ENCODE peak calls at places on chromosomes 5 and 9, in five cellular contexts. V is GM12878; P is RWPE1; N is CD4-positive, alpha-beta T cell; C is body of pancreas. H is an unnamed sample.

GRCh38 chr9:99491408-99492259 is 269.6 kb downstream of the SEC61B start:
- DNase-seq in V (peak; percentile 20), P (no peak), N (no peak), C (no peak), H (no peak)

GRCh38 chr9:80061940-80062339 is 490.2 kb downstream of the TLE4 start:
- DNase-seq in V (no peak), P (no peak), N (no peak), C (no peak), H (no peak)

GRCh38 chr5:1999794-2000193 is 117.1 kb upstream of the IRX4 start:
- DNase-seq in V (no peak), P (no peak), N (no peak), C (no peak), H (no peak)

GRCh38 chr5:5235685-5236084 is 95.6 kb downstream of the ADAMTS16 start:
- DNase-seq in V (no peak), P (no peak), N (no peak), C (no peak), H (no peak)

GRCh38 chr5:66207800-66208561 is 63.9 kb downstream of the SREK1 start:
- DNase-seq in V (no peak), P (peak; percentile 26), N (no peak), C (no peak), H (no peak)

GRCh38 chr9:38713426-38713825 is 6.5 kb downstream of the FAM240B start:
- DNase-seq in V (no peak), P (peak; percentile 79), N (no peak), C (no peak), H (no peak)

GRCh38 chr5:8436919-8437318 is 568.0 kb downstream of the MTRR start:
- DNase-seq in V (no peak), P (no peak), N (no peak), C (no peak), H (no peak)

GRCh38 chr5:97044057-97044456 is 98.4 kb downstream of the LIX1 start:
- DNase-seq in V (no peak), P (no peak), N (no peak), C (peak; percentile 49), H (no peak)

GRCh38 chr9:78563269-78563668 is 266.3 kb downstream of the PSAT1 start:
- DNase-seq in V (no peak), P (no peak), N (no peak), C (no peak), H (no peak)

GRCh38 chr9:33813712-33814641 is 3.0 kb upstream of the UBE2R2 start:
- DNase-seq in V (no peak), P (peak; percentile 48), N (no peak), C (no peak), H (no peak)

GRCh38 chr5:124705577-124705976 is 40.9 kb downstream of the ZNF608 start:
- DNase-seq in V (no peak), P (no peak), N (no peak), C (no peak), H (no peak)

GRCh38 chr5:74632947-74633356 is 7.6 kb downstream of the ENC1 start:
- DNase-seq in V (no peak), P (peak; percentile 81), N (no peak), C (no peak), H (no peak)

GRCh38 chr9:3520564-3520963 is 5.2 kb downstream of the RFX3 start:
- DNase-seq in V (no peak), P (no peak), N (no peak), C (no peak), H (no peak)

GRCh38 chr5:16819522-16820167 is 116.4 kb downstream of the MYO10 start:
- DNase-seq in V (no peak), P (no peak), N (no peak), C (no peak), H (no peak)

GRCh38 chr5:56698463-56699381 is 116.6 kb upstream of the MAP3K1 start:
- DNase-seq in V (no peak), P (no peak), N (no peak), C (peak; percentile 44), H (no peak)

GRCh38 chr5:92687793-92688467 is 893.1 kb downstream of the NR2F1-AS1 start:
- DNase-seq in V (no peak), P (peak; percentile 5), N (no peak), C (no peak), H (no peak)

GRCh38 chr9:136081826-136082495 is 13.1 kb downstream of the NACC2 start:
- DNase-seq in V (no peak), P (no peak), N (no peak), C (no peak), H (no peak)

GRCh38 chr5:103487253-103487652 is 75.3 kb downstream of the NUDT12 start:
- DNase-seq in V (no peak), P (no peak), N (no peak), C (no peak), H (no peak)

GRCh38 chr5:54534306-54534705 is 16.7 kb downstream of the SNX18 start:
- DNase-seq in V (no peak), P (no peak), N (no peak), C (no peak), H (no peak)

GRCh38 chr9:124180557-124180956 is 77.2 kb upstream of the NEK6 start:
- DNase-seq in V (no peak), P (no peak), N (no peak), C (peak; percentile 55), H (no peak)

GRCh38 chr9:2339416-2339815 is 282.2 kb upstream of the VLDLR start:
- DNase-seq in V (no peak), P (no peak), N (no peak), C (no peak), H (no peak)

GRCh38 chr5:12292610-12293204 is 388.5 kb upstream of the CTNND2 start:
- DNase-seq in V (no peak), P (no peak), N (no peak), C (no peak), H (no peak)

GRCh38 chr9:99011161-99011709 is 67.5 kb downstream of the COL15A1 start:
- DNase-seq in V (no peak), P (no peak), N (no peak), C (no peak), H (no peak)

GRCh38 chr9:34540826-34541225 is 18.0 kb upstream of the ENHO start:
- DNase-seq in V (no peak), P (peak; percentile 60), N (no peak), C (no peak), H (no peak)

GRCh38 chr9:71663931-71664459 is 104.3 kb downstream of the CEMIP2 start:
- DNase-seq in V (no peak), P (no peak), N (no peak), C (no peak), H (no peak)

GRCh38 chr9:22010881-22011625 is 1.9 kb upstream of the CDKN2B start:
- DNase-seq in V (no peak), P (no peak), N (no peak), C (no peak), H (no peak)

GRCh38 chr9:22005083-22005699 is 3.9 kb downstream of the CDKN2B start:
- DNase-seq in V (no peak), P (no peak), N (no peak), C (no peak), H (no peak)

GRCh38 chr9:22008662-22009562 is at the start of gene CDKN2B:
- DNase-seq in V (no peak), P (peak; percentile 99), N (peak; percentile 37), C (peak; percentile 96), H (peak; percentile 98)

GRCh38 chr9:22005700-22006605 is 3.2 kb downstream of the CDKN2B start:
- DNase-seq in V (no peak), P (no peak), N (no peak), C (no peak), H (no peak)

DNA sequence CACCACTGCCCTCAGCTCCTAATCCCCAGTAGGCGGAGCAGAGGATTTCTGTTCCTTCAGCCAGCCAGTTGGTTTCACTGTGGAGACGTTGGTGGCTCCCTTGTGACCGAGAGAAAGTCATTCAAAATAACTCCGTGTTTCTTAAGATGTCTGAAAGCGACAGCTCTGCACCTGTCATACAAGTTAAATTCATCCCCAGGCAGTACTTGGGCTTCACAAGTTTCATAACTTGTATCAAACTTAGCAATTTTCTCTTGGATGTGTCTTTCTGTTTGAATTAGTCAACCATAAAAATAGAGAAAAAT is 410 bp upstream of the CDKN2B start:
- DNase-seq in V (no peak), P (no peak), N (no peak), C (no peak), H (no peak)
- TF ChIP-seq CTCF in V (no peak), P (no peak), N (no peak), C (no peak), H (no peak)

DNA sequence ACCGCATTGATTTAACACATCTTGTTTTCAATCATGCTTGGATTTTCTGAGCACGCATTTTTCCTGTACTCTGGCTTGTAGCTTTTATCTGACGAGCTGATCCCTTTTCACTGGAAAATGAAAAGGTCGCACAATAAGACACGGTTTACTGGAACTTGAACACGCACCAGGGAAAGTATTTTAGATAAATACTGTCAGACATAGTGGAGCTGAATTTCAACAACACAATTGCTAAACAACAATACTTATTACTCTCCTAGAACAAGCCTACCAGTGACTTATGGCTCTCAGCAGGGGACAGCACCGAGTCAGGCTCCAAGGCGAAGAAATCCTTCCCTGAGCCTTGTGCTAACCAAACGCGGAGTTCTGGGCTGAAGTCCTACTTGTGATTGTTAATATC is 359.8 kb downstream of the EBF1 start:
- DNase-seq in V (no peak), P (no peak), N (no peak), C (no peak), H (no peak)
- TF ChIP-seq CTCF in V (peak; percentile 14), P (no peak), N (no peak), C (no peak), H (no peak)

DNA sequence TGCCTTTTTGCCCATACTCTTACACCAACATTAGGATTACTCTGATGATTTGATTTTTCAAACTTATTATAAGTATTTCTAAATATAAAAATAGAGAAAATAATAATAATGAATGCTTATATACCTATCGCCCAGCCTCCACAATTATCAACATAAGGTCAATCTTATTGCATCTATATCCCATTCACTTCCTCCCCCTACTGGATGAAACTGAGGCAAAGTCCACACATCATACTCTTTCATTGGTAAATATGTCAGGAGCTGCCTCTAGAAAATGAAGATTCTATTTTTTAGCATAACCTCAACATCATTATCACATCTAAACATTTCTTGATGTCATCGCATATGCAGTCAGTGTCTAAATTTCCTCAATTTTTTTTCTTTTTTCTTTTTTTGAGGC is 44.3 kb downstream of the SH3RF2 start:
- DNase-seq in V (no peak), P (peak; percentile 31), N (no peak), C (no peak), H (no peak)
- TF ChIP-seq CTCF in V (no peak), P (no peak), N (no peak), C (peak; percentile 27), H (peak; percentile 14)

GRCh38 chr5:157915638-157916037 is 56.7 kb upstream of the CLINT1 start:
- DNase-seq in V (no peak), P (no peak), N (no peak), C (peak; percentile 97), H (no peak)
- TF ChIP-seq CTCF in V (no peak), P (no peak), N (no peak), C (no peak), H (no peak)

DNA sequence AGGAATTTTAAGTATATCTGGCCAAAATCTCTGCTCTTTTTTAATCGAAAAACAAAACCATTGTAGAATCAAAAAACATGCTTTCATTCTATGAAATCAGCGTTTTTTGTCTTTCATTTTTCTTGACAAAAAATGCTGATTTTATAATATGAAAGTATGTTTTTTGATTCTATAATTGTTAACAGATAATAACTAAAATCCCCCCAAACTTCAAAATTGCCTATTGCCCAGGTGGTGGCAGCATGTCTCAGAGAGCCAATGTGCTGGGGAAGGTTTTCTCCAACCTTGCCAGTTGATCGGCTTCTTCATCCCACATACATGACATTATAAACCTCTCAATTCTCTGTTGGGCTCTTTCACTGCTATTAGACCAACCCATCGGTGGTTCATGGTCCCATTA is 5.1 kb upstream of the SMIM15 start:
- DNase-seq in V (no peak), P (peak; percentile 64), N (no peak), C (peak; percentile 48), H (no peak)
- TF ChIP-seq CTCF in V (peak; percentile 73), P (peak; percentile 79), N (no peak), C (peak; percentile 41), H (no peak)

GRCh38 chr5:160166069-160166972 is 47.1 kb upstream of the PWWP2A start:
- DNase-seq in V (no peak), P (no peak), N (no peak), C (no peak), H (no peak)
- TF ChIP-seq CTCF in V (no peak), P (no peak), N (no peak), C (no peak), H (no peak)

H was measured in glutamatergic neuron.